ENCODE peak calls at places on chromosome 18, in six cellular contexts. One of them, this sample, is unnamed. For H3K79me2 and H4K20me1, the result is how much of the 10 kb centered on the place peaks cover.

GRCh38 chr18:9661564-9661963 is 46.5 kb upstream of the RAB31 start:
- DNase-seq in HCT116: no peak
- DNase-seq in GM12878: no peak
- DNase-seq in hepatocyte: no peak
- DNase-seq in neural progenitor cell: no peak
- DNase-seq in keratinocyte: no peak
- DNase-seq in this sample: no peak

GRCh38 chr18:36771246-36771645 is 57.6 kb downstream of the TPGS2 start:
- DNase-seq in HCT116: no peak
- DNase-seq in GM12878: no peak
- DNase-seq in hepatocyte: no peak
- DNase-seq in neural progenitor cell: no peak
- DNase-seq in keratinocyte: no peak
- DNase-seq in this sample: no peak

GRCh38 chr18:37398248-37398920 is 167.2 kb downstream of the CELF4 start:
- DNase-seq in HCT116: no peak
- DNase-seq in GM12878: no peak
- DNase-seq in hepatocyte: no peak
- DNase-seq in neural progenitor cell: no peak
- DNase-seq in keratinocyte: no peak
- DNase-seq in this sample: no peak

GRCh38 chr18:26806224-26806623 is 59.3 kb downstream of the AQP4 start:
- DNase-seq in HCT116: no peak
- DNase-seq in GM12878: no peak
- DNase-seq in hepatocyte: no peak
- DNase-seq in neural progenitor cell: no peak
- DNase-seq in keratinocyte: no peak
- DNase-seq in this sample: no peak

GRCh38 chr18:73691624-73692023 is 456.0 kb downstream of the FBXO15 start:
- DNase-seq in HCT116: no peak
- DNase-seq in GM12878: no peak
- DNase-seq in hepatocyte: no peak
- DNase-seq in neural progenitor cell: no peak
- DNase-seq in keratinocyte: no peak
- DNase-seq in this sample: no peak

GRCh38 chr18:23889907-23890306 is 124.6 kb upstream of the TTC39C start:
- DNase-seq in HCT116: no peak
- DNase-seq in GM12878: no peak
- DNase-seq in hepatocyte: no peak
- DNase-seq in neural progenitor cell: no peak
- DNase-seq in keratinocyte: no peak
- DNase-seq in this sample: no peak

GRCh38 chr18:74382481-74382880 is 66.8 kb downstream of the C18orf63 start:
- DNase-seq in HCT116: no peak
- DNase-seq in GM12878: no peak
- DNase-seq in hepatocyte: no peak
- DNase-seq in neural progenitor cell: no peak
- DNase-seq in keratinocyte: no peak
- DNase-seq in this sample: no peak

GRCh38 chr18:48609820-48610815 is 71.3 kb downstream of the CTIF start:
- DNase-seq in HCT116: no peak
- DNase-seq in GM12878: no peak
- DNase-seq in hepatocyte: no peak
- DNase-seq in neural progenitor cell: no peak
- DNase-seq in keratinocyte: no peak
- DNase-seq in this sample: no peak

GRCh38 chr18:3153107-3153704 is 66.6 kb downstream of the MYOM1 start:
- DNase-seq in HCT116: no peak
- DNase-seq in GM12878: peak
- DNase-seq in hepatocyte: no peak
- DNase-seq in neural progenitor cell: no peak
- DNase-seq in keratinocyte: no peak
- DNase-seq in this sample: no peak

GRCh38 chr18:11407900-11408299 is 201.5 kb upstream of the SLC35G4 start:
- DNase-seq in HCT116: no peak
- DNase-seq in GM12878: no peak
- DNase-seq in hepatocyte: no peak
- DNase-seq in neural progenitor cell: no peak
- DNase-seq in keratinocyte: no peak
- DNase-seq in this sample: no peak

GRCh38 chr18:3653859-3654441 is 204.0 kb downstream of the TGIF1 start:
- DNase-seq in HCT116: no peak
- DNase-seq in GM12878: no peak
- DNase-seq in hepatocyte: no peak
- DNase-seq in neural progenitor cell: no peak
- DNase-seq in keratinocyte: no peak
- DNase-seq in this sample: no peak

GRCh38 chr18:74116628-74117554 is 30.7 kb downstream of the FBXO15 start:
- DNase-seq in HCT116: peak
- DNase-seq in GM12878: no peak
- DNase-seq in hepatocyte: peak
- DNase-seq in neural progenitor cell: peak
- DNase-seq in keratinocyte: no peak
- DNase-seq in this sample: peak

GRCh38 chr18:35508746-35509338 is 11.1 kb upstream of the INO80C start:
- DNase-seq in HCT116: no peak
- DNase-seq in GM12878: no peak
- DNase-seq in hepatocyte: no peak
- DNase-seq in neural progenitor cell: peak
- DNase-seq in keratinocyte: no peak
- DNase-seq in this sample: no peak

GRCh38 chr18:38493991-38494559 is 928.5 kb upstream of the CELF4 start:
- DNase-seq in HCT116: no peak
- DNase-seq in GM12878: no peak
- DNase-seq in hepatocyte: no peak
- DNase-seq in neural progenitor cell: no peak
- DNase-seq in keratinocyte: peak
- DNase-seq in this sample: peak

DNA sequence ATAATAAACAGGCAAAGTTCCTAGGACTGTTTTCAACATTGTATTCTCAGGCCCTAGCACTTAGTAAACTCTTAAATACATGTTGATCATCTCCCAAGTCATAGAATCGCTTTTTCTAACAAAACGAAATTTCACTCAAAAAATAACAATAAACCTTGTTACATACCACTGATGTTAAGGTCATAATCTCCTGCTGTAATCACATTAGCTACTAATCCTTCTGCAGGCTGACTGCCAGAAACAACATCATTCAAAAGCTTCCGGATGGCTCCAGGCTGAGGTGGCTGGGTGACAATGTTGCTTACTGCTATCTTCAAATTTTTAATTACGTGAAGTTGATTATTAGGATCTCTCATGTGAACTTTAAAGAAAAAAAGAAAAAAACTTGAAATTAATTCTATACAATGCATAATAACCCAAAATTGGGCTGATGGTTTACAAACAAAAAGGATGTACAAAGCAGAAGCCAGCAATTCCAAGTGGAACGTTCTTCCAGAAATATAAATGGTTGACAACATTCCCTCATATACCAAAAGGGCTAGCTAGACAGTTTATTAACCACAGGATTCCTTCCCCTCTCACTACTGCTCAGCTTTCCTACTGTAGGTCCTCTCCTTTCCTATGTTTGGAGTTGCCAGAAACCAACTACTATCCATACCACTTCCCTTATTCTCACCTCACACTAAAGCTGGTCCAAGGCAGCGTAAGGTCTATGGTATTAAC is 11.6 kb downstream of the TRAPPC8 start:
- DNase-seq in HCT116: no peak
- DNase-seq in GM12878: no peak
- DNase-seq in hepatocyte: no peak
- DNase-seq in neural progenitor cell: no peak
- DNase-seq in keratinocyte: no peak
- DNase-seq in this sample: no peak
- H3K79me2 ChIP-seq in HCT116: half or more
- H3K79me2 ChIP-seq in GM12878: under half
- H3K79me2 ChIP-seq in hepatocyte: half or more
- H3K79me2 ChIP-seq in neural progenitor cell: half or more
- H3K79me2 ChIP-seq in keratinocyte: under half
- H3K79me2 ChIP-seq in this sample: half or more

GRCh38 chr18:70197042-70197441 is 8.4 kb downstream of the RTTN start:
- DNase-seq in HCT116: no peak
- DNase-seq in GM12878: no peak
- DNase-seq in hepatocyte: no peak
- DNase-seq in neural progenitor cell: no peak
- DNase-seq in keratinocyte: no peak
- DNase-seq in this sample: no peak
- H3K4me2 ChIP-seq in HCT116: no peak
- H3K4me2 ChIP-seq in GM12878: peak
- H3K4me2 ChIP-seq in hepatocyte: no peak
- H3K4me2 ChIP-seq in neural progenitor cell: no peak
- H3K4me2 ChIP-seq in keratinocyte: no peak
- H3K4me2 ChIP-seq in this sample: no peak

GRCh38 chr18:8114480-8114879 is 494.8 kb upstream of the RAB12 start:
- DNase-seq in HCT116: no peak
- DNase-seq in GM12878: no peak
- DNase-seq in hepatocyte: no peak
- DNase-seq in neural progenitor cell: no peak
- DNase-seq in keratinocyte: no peak
- DNase-seq in this sample: no peak
- H4K20me1 ChIP-seq in HCT116: under half
- H4K20me1 ChIP-seq in GM12878: under half
- H4K20me1 ChIP-seq in hepatocyte: under half
- H4K20me1 ChIP-seq in neural progenitor cell: under half
- H4K20me1 ChIP-seq in keratinocyte: under half
- H4K20me1 ChIP-seq in this sample: under half

GRCh38 chr18:13319629-13320028 is 101.1 kb downstream of the LDLRAD4 start:
- DNase-seq in HCT116: no peak
- DNase-seq in GM12878: no peak
- DNase-seq in hepatocyte: no peak
- DNase-seq in neural progenitor cell: no peak
- DNase-seq in keratinocyte: no peak
- DNase-seq in this sample: no peak

GRCh38 chr18:13320891-13321425 is 102.4 kb downstream of the LDLRAD4 start:
- DNase-seq in HCT116: no peak
- DNase-seq in GM12878: no peak
- DNase-seq in hepatocyte: no peak
- DNase-seq in neural progenitor cell: no peak
- DNase-seq in keratinocyte: no peak
- DNase-seq in this sample: no peak

GRCh38 chr18:13321923-13322322 is 103.4 kb downstream of the LDLRAD4 start:
- DNase-seq in HCT116: no peak
- DNase-seq in GM12878: no peak
- DNase-seq in hepatocyte: no peak
- DNase-seq in neural progenitor cell: no peak
- DNase-seq in keratinocyte: no peak
- DNase-seq in this sample: no peak

GRCh38 chr18:13320133-13320532 is 101.6 kb downstream of the LDLRAD4 start:
- DNase-seq in HCT116: no peak
- DNase-seq in GM12878: no peak
- DNase-seq in hepatocyte: no peak
- DNase-seq in neural progenitor cell: no peak
- DNase-seq in keratinocyte: no peak
- DNase-seq in this sample: no peak

GRCh38 chr18:13323186-13323585 is 104.6 kb downstream of the LDLRAD4 start:
- DNase-seq in HCT116: no peak
- DNase-seq in GM12878: no peak
- DNase-seq in hepatocyte: no peak
- DNase-seq in neural progenitor cell: no peak
- DNase-seq in keratinocyte: no peak
- DNase-seq in this sample: no peak
- H3K79me2 ChIP-seq in HCT116: under half
- H3K79me2 ChIP-seq in GM12878: under half
- H3K79me2 ChIP-seq in hepatocyte: under half
- H3K79me2 ChIP-seq in neural progenitor cell: under half
- H3K79me2 ChIP-seq in keratinocyte: under half
- H3K79me2 ChIP-seq in this sample: under half

DNA sequence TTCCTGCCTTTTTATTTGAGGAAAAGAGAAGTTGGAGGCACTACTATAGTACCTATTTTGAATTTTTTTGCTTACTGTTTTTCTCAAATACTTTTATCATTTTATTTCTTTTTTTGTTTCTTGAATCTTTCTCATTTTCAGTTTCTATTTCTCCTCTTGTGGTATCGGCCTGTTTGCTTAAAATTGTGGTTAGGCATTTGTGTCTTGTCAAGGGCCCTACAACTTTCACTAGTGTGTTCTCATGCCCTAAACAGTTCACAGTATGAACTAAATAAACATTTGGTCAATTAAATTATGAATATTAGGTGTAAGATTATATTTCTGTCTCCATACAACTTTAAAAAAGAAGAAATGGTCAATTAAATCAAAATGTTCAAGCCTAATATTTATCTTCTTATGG is 613.5 kb downstream of the MBD2 start:
- DNase-seq in HCT116: no peak
- DNase-seq in GM12878: peak
- DNase-seq in hepatocyte: no peak
- DNase-seq in neural progenitor cell: no peak
- DNase-seq in keratinocyte: no peak
- DNase-seq in this sample: no peak
- H3K4me2 ChIP-seq in HCT116: no peak
- H3K4me2 ChIP-seq in GM12878: no peak
- H3K4me2 ChIP-seq in hepatocyte: no peak
- H3K4me2 ChIP-seq in neural progenitor cell: no peak
- H3K4me2 ChIP-seq in keratinocyte: no peak
- H3K4me2 ChIP-seq in this sample: no peak

GRCh38 chr18:13379062-13379800 is 160.7 kb downstream of the LDLRAD4 start:
- DNase-seq in HCT116: no peak
- DNase-seq in GM12878: no peak
- DNase-seq in hepatocyte: no peak
- DNase-seq in neural progenitor cell: no peak
- DNase-seq in keratinocyte: no peak
- DNase-seq in this sample: no peak
- H4K20me1 ChIP-seq in HCT116: under half
- H4K20me1 ChIP-seq in GM12878: under half
- H4K20me1 ChIP-seq in hepatocyte: under half
- H4K20me1 ChIP-seq in neural progenitor cell: under half
- H4K20me1 ChIP-seq in keratinocyte: under half
- H4K20me1 ChIP-seq in this sample: under half

DNA sequence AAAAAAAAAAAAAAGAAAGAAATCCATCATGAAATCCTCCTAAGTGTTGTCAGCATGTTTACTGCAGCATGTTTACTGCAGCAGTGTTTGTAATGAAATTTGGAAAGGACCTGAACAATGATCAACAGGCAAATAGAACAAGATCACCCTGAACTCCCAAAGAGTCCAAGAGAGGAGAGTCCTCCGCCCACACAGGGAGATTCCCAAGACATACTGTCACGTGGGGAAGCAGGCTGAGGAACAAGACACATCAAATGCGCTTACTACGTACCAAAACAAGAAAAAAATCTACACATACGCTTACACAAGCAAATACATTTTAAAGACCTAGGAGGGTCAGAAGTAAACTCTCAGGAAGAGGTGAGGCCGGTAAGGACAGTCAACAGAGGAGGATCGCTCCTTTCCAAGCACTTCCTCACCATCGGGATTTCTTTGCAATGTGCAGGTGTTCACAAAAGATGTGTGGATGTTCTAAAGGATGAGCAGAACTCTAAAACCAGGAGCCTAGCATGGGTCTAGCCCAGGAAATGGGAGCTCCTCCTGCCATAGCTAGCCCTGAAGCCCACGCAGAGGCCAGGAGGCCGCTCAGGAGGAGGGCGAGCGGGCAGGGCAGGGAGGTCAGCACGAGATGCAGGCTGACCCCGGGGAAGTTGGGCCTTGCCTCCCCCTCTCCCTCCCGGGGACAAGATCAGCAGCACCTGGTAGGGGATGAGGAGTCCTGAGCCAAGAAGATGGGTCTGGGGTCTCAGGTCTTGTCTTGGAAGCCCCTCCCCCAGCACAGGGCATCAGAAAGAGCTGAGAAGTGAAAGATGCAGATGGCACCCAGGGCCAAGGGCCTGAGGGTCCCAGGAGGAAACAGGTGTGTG is 66.4 kb downstream of the ZNF516 start:
- DNase-seq in HCT116: no peak
- DNase-seq in GM12878: no peak
- DNase-seq in hepatocyte: no peak
- DNase-seq in neural progenitor cell: no peak
- DNase-seq in keratinocyte: no peak
- DNase-seq in this sample: no peak
- H3K79me2 ChIP-seq in HCT116: under half
- H3K79me2 ChIP-seq in GM12878: under half
- H3K79me2 ChIP-seq in hepatocyte: half or more
- H3K79me2 ChIP-seq in neural progenitor cell: half or more
- H3K79me2 ChIP-seq in keratinocyte: half or more
- H3K79me2 ChIP-seq in this sample: under half